ENCODE peak calls at places on chromosomes 5 and 9, in nine cellular contexts. P, J, A, X, B, Q, W, T and U are unnamed samples. For H3K9me3 and H3K4me1, the result is how much of the 10 kb centered on the place peaks cover.

GRCh38 chr9:95025213-95026170 is 292.0 kb downstream of the FANCC start:
- DNase-seq in T (peak), W (peak), P (no peak), X (peak), J (peak), A (peak), Q (peak), B (peak), U (peak)

GRCh38 chr9:83130541-83130940 is 67.6 kb upstream of the RASEF start:
- DNase-seq in A (no peak), B (no peak), T (no peak), X (no peak), P (no peak), J (no peak), W (no peak), Q (no peak), U (no peak)

GRCh38 chr9:135602789-135603481 is 36.4 kb downstream of the GLT6D1 start:
- DNase-seq in B (peak), P (no peak), W (peak), Q (peak), T (peak), A (peak), X (peak), J (peak), U (no peak)

GRCh38 chr9:136593581-136593980 is 47.7 kb upstream of the NOTCH1 start:
- DNase-seq in J (no peak), X (no peak), P (no peak), T (no peak), Q (no peak), B (no peak), A (no peak), W (no peak), U (no peak)

GRCh38 chr9:31144614-31145013 is 1239.8 kb upstream of the ACO1 start:
- DNase-seq in T (no peak), B (no peak), P (no peak), W (no peak), J (no peak), X (no peak), A (no peak), Q (no peak), U (no peak)

GRCh38 chr5:148913985-148914421 is 87.6 kb downstream of the ADRB2 start:
- DNase-seq in Q (no peak), W (no peak), B (peak), T (no peak), X (peak), A (peak), P (peak), J (peak), U (no peak)

GRCh38 chr9:135130266-135130976 is 43.0 kb downstream of the OLFM1 start:
- DNase-seq in W (no peak), P (no peak), Q (no peak), X (no peak), A (peak), B (no peak), J (peak), T (no peak), U (no peak)

GRCh38 chr9:117029341-117029740 is 342.2 kb downstream of the TRIM32 start:
- DNase-seq in P (no peak), Q (no peak), T (no peak), X (no peak), A (no peak), B (no peak), J (no peak), W (no peak), U (no peak)

GRCh38 chr9:134066546-134066922 is 1.3 kb downstream of the BRD3 start:
- DNase-seq in X (peak), A (no peak), W (no peak), B (peak), T (no peak), J (peak), Q (peak), P (no peak), U (peak)

GRCh38 chr5:132265336-132266030 is 8.0 kb downstream of the PDLIM4 start:
- DNase-seq in P (no peak), A (peak), B (no peak), W (no peak), J (peak), Q (no peak), X (peak), T (peak), U (peak)

GRCh38 chr5:180169246-180170110 is 39.5 kb downstream of the RASGEF1C start:
- DNase-seq in Q (no peak), W (no peak), P (no peak), T (no peak), J (no peak), A (no peak), B (no peak), X (no peak), U (no peak)

GRCh38 chr5:100787648-100788047 is 115.4 kb downstream of the ST8SIA4 start:
- DNase-seq in B (no peak), T (no peak), W (no peak), X (no peak), J (no peak), Q (no peak), A (no peak), P (no peak), U (no peak)

DNA sequence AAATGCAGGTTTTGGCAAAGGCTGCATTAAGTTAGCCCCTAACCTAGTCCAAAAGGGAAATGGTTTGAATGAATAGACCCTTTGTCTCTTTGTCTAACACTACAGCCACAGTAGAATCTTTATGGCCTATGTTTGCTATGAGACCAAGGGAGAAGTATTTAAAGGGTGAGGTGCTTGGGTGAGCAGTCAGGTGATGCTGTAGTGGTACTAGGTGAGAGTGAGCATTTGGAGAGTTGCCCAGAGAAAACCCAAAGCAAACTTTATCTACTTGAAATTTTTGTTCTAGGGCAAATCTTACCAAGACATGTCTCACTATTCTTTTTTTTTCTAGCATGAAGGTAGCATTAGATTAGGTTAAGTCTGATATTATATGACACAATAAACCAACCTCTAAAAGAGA is 1961.4 kb upstream of the WWC1 start:
- DNase-seq in T (no peak), Q (no peak), P (no peak), W (no peak), A (peak), J (no peak), X (no peak), B (no peak), U (no peak)
- H3K9me3 ChIP-seq in T (under half), Q (under half), P (under half), W (under half), A (under half), J (under half), X (under half), B (under half), U (under half)

DNA sequence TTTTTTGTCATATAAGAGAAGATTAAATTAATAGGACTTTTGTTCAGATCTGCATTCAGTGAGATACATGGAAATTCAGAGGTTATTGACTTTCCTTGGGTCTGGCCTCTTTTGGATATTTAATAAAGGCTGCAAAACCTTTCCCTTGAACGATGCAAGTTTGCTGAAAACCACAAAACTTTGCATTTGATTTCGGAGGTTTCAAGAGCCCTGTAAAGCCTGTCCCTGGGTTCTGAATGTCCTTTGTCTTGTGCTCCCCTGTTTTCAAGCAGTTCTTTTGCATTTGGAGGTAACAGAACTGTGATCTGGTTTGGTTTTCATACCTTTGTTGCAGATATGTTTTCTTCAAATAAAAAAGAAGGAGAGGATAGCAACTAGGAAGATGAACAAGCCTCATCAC is 188.1 kb upstream of the DMRT1 start:
- DNase-seq in Q (no peak), B (no peak), X (no peak), T (no peak), J (no peak), W (no peak), P (no peak), A (no peak), U (no peak)
- H3K4me1 ChIP-seq in Q (under half), B (under half), X (under half), T (half or more), J (under half), W (under half), P (under half), A (half or more), U (under half)

DNA sequence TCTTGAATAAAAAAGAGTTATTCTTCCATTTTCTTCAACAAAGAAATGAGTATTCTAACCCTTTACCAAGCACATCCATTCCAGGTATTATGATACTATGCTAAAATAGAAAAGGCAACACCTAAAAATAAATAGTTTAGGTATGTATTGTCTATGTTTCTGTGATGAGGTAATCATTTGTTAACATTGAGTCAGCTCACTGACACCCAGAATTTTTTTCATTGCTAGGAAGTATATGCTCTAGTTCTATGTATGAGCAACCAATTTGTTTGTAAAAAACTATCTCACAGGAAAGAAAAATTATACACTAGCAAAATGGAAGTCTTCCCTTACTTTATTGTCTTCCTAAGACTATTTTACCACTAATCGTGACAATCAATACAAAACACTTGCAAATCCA is 615.6 kb upstream of the GRIN3A start:
- DNase-seq in X (no peak), T (no peak), B (no peak), J (no peak), P (no peak), A (no peak), W (no peak), Q (no peak), U (no peak)
- H3K9me3 ChIP-seq in X (under half), T (under half), B (under half), J (under half), P (under half), A (under half), W (under half), Q (under half), U (under half)

GRCh38 chr5:5159282-5160108 is 19.4 kb downstream of the ADAMTS16 start:
- DNase-seq in J (no peak), X (no peak), A (no peak), T (no peak), B (no peak), W (no peak), Q (no peak), P (no peak), U (no peak)

GRCh38 chr5:5165541-5166002 is 25.4 kb downstream of the ADAMTS16 start:
- DNase-seq in A (no peak), J (peak), X (no peak), P (no peak), Q (no peak), W (no peak), B (no peak), T (no peak), U (no peak)

GRCh38 chr5:5158472-5158895 is 18.4 kb downstream of the ADAMTS16 start:
- DNase-seq in Q (no peak), A (no peak), B (no peak), X (no peak), P (no peak), T (no peak), W (no peak), J (no peak), U (no peak)

GRCh38 chr5:5169466-5169865 is 29.3 kb downstream of the ADAMTS16 start:
- DNase-seq in B (no peak), W (no peak), T (no peak), A (no peak), J (no peak), Q (no peak), P (no peak), X (no peak), U (no peak)

GRCh38 chr5:5164158-5164557 is 24.0 kb downstream of the ADAMTS16 start:
- DNase-seq in W (no peak), Q (no peak), B (no peak), T (no peak), J (no peak), P (no peak), X (no peak), A (no peak), U (no peak)
- H3K4me1 ChIP-seq in W (under half), Q (under half), B (under half), T (under half), J (under half), P (under half), X (under half), A (under half), U (under half)